ENCODE peak calls at places on chromosomes 3 and 15, in ten cellular contexts. Q, C, M, D, K, E, B, A, S and U are unnamed samples.

GRCh38 chr15:38297623-38298388 is 45.2 kb downstream of the SPRED1 start:
- DNase-seq in Q (no peak), C (no peak), M (no peak), D (no peak), K (peak; percentile 62), E (no peak), B (no peak), A (no peak), S (no peak), U (no peak)

GRCh38 chr3:81550415-81550814 is 211.0 kb downstream of the GBE1 start:
- DNase-seq in Q (no peak), C (no peak), M (no peak), D (no peak), K (peak; percentile 20), E (no peak), B (no peak), A (no peak), S (no peak), U (no peak)

GRCh38 chr3:69791919-69792399 is 52.7 kb downstream of the MITF start:
- DNase-seq in Q (no peak), C (no peak), M (no peak), D (no peak), K (peak; percentile 72), E (no peak), B (no peak), A (peak; percentile 74), S (no peak), U (peak; percentile 49)

GRCh38 chr15:40190591-40190990 is 29.7 kb downstream of the BUB1B start:
- DNase-seq in Q (no peak), C (no peak), M (no peak), D (no peak), K (peak; percentile 83), E (no peak), B (no peak), A (peak; percentile 6), S (no peak), U (peak; percentile 89)

GRCh38 chr3:180743813-180744212 is 64.5 kb upstream of the CCDC39 start:
- DNase-seq in Q (no peak), C (no peak), M (no peak), D (no peak), K (no peak), E (no peak), B (no peak), A (no peak), S (no peak), U (no peak)

GRCh38 chr15:31396881-31397560 is 70.4 kb downstream of the KLF13 start:
- DNase-seq in Q (peak; percentile 89), C (peak; percentile 99), M (peak; percentile 95), D (peak; percentile 94), K (peak; percentile 26), E (peak; percentile 98), B (peak; percentile 96), A (peak; percentile 67), S (peak; percentile 91), U (peak; percentile 78)

GRCh38 chr15:78317145-78317836 is 17.9 kb upstream of the SKIC8 start:
- DNase-seq in Q (no peak), C (peak; percentile 42), M (no peak), D (no peak), K (no peak), E (no peak), B (peak; percentile 33), A (no peak), S (no peak), U (peak; percentile 13)

GRCh38 chr3:194104041-194104751 is 31.8 kb upstream of the HES1 start:
- DNase-seq in Q (no peak), C (peak; percentile 64), M (no peak), D (no peak), K (no peak), E (no peak), B (no peak), A (no peak), S (no peak), U (no peak)

GRCh38 chr3:138842483-138843188 is 7.9 kb upstream of the PIK3CB start:
- DNase-seq in Q (no peak), C (no peak), M (no peak), D (no peak), K (no peak), E (no peak), B (no peak), A (no peak), S (no peak), U (no peak)

GRCh38 chr3:57221883-57222282 is 5.6 kb upstream of the APPL1 start:
- DNase-seq in Q (no peak), C (no peak), M (no peak), D (no peak), K (peak; percentile 28), E (no peak), B (no peak), A (peak; percentile 48), S (no peak), U (peak; percentile 58)

GRCh38 chr3:45929042-45929679 is 14.1 kb upstream of the CXCR6 start:
- DNase-seq in Q (no peak), C (peak; percentile 36), M (no peak), D (no peak), K (peak; percentile 26), E (peak; percentile 26), B (no peak), A (peak; percentile 62), S (no peak), U (no peak)

GRCh38 chr15:65646486-65646885 is 24.7 kb downstream of the SLC24A1 start:
- DNase-seq in Q (no peak), C (no peak), M (no peak), D (no peak), K (peak; percentile 65), E (no peak), B (no peak), A (peak; percentile 33), S (no peak), U (peak; percentile 27)

GRCh38 chr15:60592386-60593339 is 113.7 kb upstream of the ICE2 start:
- DNase-seq in Q (peak; percentile 89), C (peak; percentile 86), M (peak; percentile 90), D (peak; percentile 89), K (peak; percentile 68), E (peak; percentile 93), B (peak; percentile 92), A (peak; percentile 90), S (peak; percentile 80), U (peak; percentile 62)

GRCh38 chr3:197023241-197023997 is 6.2 kb downstream of the MELTF start:
- DNase-seq in Q (no peak), C (peak; percentile 36), M (no peak), D (no peak), K (no peak), E (no peak), B (no peak), A (no peak), S (no peak), U (no peak)

GRCh38 chr3:17743660-17743995 is 1.2 kb upstream of the TBC1D5 start:
- DNase-seq in Q (no peak), C (no peak), M (no peak), D (no peak), K (no peak), E (no peak), B (no peak), A (no peak), S (no peak), U (no peak)
- H3K4me3 ChIP-seq in Q (peak overlapping the region; percentile 71), C (no peak overlapping the region), M (no peak overlapping the region), D (peak overlapping the region; percentile 94), K (no peak overlapping the region), E (no peak overlapping the region), B (no peak overlapping the region), A (peak overlapping the region; percentile 87), S (no peak overlapping the region), U (no peak overlapping the region)

GRCh38 chr15:94844533-94845390 is 613.4 kb downstream of the MCTP2 start:
- DNase-seq in Q (peak; percentile 17), C (peak; percentile 43), M (peak; percentile 77), D (peak; percentile 74), K (no peak), E (peak; percentile 84), B (peak; percentile 71), A (peak; percentile 2), S (peak; percentile 68), U (peak; percentile 30)
- H3K4me3 ChIP-seq in Q (peak overlapping the region; percentile 39), C (peak overlapping the region; percentile 39), M (peak overlapping the region; percentile 53), D (peak overlapping the region; percentile 58), K (no peak overlapping the region), E (no peak overlapping the region), B (no peak overlapping the region), A (no peak overlapping the region), S (peak overlapping the region; percentile 43), U (peak overlapping the region; percentile 29)

DNA sequence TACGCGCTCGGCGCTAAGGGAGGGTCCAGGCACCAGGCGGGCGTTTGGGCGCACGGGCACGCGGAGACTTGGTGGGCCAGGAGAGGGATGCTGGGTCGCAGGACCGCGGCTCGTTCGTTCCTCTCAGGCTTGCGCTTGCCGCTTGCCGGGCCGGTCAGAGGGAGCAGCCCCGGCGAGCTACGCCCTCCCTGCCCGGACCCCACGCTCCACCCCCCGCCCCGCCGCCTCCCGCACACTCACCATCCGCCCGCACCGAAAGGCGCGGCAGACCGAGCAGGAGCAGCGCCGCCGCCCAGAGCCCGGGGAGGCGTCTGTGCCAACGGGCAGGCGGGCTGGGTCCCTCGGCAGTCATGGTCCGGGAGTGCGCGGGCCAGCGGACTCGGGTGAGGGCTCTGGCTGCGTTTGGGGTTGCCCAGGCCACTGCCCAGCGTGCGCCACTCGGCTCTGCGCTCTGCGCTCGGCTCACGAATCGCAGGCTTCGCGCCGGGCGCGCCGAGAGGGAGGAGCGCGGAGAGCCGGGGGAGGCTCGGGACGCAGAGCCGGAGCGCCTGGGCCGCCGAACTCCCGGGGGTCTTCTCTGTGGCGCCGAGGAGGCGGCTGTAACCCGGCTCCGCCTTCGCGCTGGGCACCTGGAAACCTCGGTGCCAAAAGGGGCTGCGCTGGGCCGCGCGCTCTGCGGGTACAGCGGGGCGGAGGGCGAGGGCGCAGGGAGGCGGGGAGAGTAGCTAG is at the start of gene SUSD5:
- DNase-seq in Q (no peak), C (peak; percentile 3), M (peak; percentile 69), D (peak; percentile 19), K (peak; percentile 51), E (no peak), B (peak; percentile 24), A (peak; percentile 79), S (no peak), U (peak; percentile 42)
- H3K4me3 ChIP-seq in Q (peak within 1 kb of the TSS; percentile 42), C (no peak within 1 kb of the TSS), M (peak within 1 kb of the TSS; percentile 77), D (peak within 1 kb of the TSS; percentile 68), K (peak within 1 kb of the TSS; percentile 66), E (no peak within 1 kb of the TSS), B (peak within 1 kb of the TSS; percentile 20), A (peak within 1 kb of the TSS; percentile 73), S (peak within 1 kb of the TSS; percentile 19), U (peak within 1 kb of the TSS; percentile 47)

GRCh38 chr3:119783883-119784282 is 2.0 kb downstream of the NR1I2 start:
- DNase-seq in Q (no peak), C (no peak), M (no peak), D (no peak), K (no peak), E (no peak), B (no peak), A (no peak), S (no peak), U (peak; percentile 11)

GRCh38 chr3:119783255-119783654 is 1.4 kb downstream of the NR1I2 start:
- DNase-seq in Q (no peak), C (no peak), M (no peak), D (no peak), K (no peak), E (no peak), B (no peak), A (no peak), S (no peak), U (no peak)

GRCh38 chr3:119782435-119782834 is 534 bp downstream of the NR1I2 start:
- DNase-seq in Q (no peak), C (no peak), M (no peak), D (no peak), K (no peak), E (no peak), B (no peak), A (no peak), S (no peak), U (no peak)

GRCh38 chr3:119779731-119780383 is 2.0 kb upstream of the NR1I2 start:
- DNase-seq in Q (no peak), C (no peak), M (no peak), D (no peak), K (no peak), E (no peak), B (no peak), A (no peak), S (no peak), U (no peak)

GRCh38 chr3:119781330-119782198 is at the start of gene NR1I2:
- DNase-seq in Q (no peak), C (no peak), M (no peak), D (no peak), K (no peak), E (no peak), B (no peak), A (no peak), S (no peak), U (no peak)
- H3K4me3 ChIP-seq in Q (no peak within 1 kb of the TSS), C (no peak within 1 kb of the TSS), M (no peak within 1 kb of the TSS), D (no peak within 1 kb of the TSS), K (no peak within 1 kb of the TSS), E (no peak within 1 kb of the TSS), B (no peak within 1 kb of the TSS), A (no peak within 1 kb of the TSS), S (no peak within 1 kb of the TSS), U (no peak within 1 kb of the TSS)